ENCODE peak calls at places on chromosomes 16 and 17, in eight cellular contexts. B is GM23248, Z is PC-3, W is HCT116, A is neural progenitor cell, X is OCI-LY7, U is GM23338, Y is hepatocyte. F is an unnamed sample.
A peak's percentile ranks its signal among the peaks of the same experiment; 100 is the strongest.

GRCh38 chr16:85383836-85384825 is 229.0 kb upstream of the GSE1 start:
- DNase-seq in B (peak; percentile 63), Y (no peak), Z (no peak), A (no peak), X (no peak), U (no peak), W (no peak), F (no peak)

GRCh38 chr16:88784074-88784855 is 755 bp downstream of the PIEZO1 start:
- DNase-seq in A (peak; percentile 86), B (peak; percentile 93), X (peak; percentile 62), W (no peak), U (peak; percentile 83), Y (peak; percentile 89), Z (peak; percentile 57), F (peak; percentile 35)

GRCh38 chr16:53809088-53809951 is 105.4 kb downstream of the FTO start:
- DNase-seq in A (no peak), Y (no peak), X (no peak), Z (peak; percentile 75), W (no peak), B (peak; percentile 82), U (no peak), F (no peak)

GRCh38 chr17:75238684-75239191 is 22.7 kb downstream of the GGA3 start:
- DNase-seq in X (peak; percentile 89), U (peak; percentile 88), Z (peak; percentile 77), W (peak; percentile 59), Y (peak; percentile 79), A (peak; percentile 80), B (peak; percentile 81), F (peak; percentile 77)

GRCh38 chr16:25108054-25108453 is 3.5 kb upstream of the LCMT1 start:
- DNase-seq in A (no peak), Z (peak; percentile 29), U (peak; percentile 50), W (no peak), B (no peak), Y (no peak), X (peak; percentile 73), F (peak; percentile 40)

GRCh38 chr16:10835281-10835931 is 16.8 kb upstream of the TVP23A start:
- DNase-seq in B (no peak), Y (no peak), Z (no peak), X (no peak), W (no peak), U (no peak), A (no peak), F (no peak)

GRCh38 chr17:13735444-13735843 is 133.7 kb upstream of the HS3ST3A1 start:
- DNase-seq in A (peak; percentile 57), Z (peak; percentile 29), Y (no peak), U (peak; percentile 61), X (no peak), W (no peak), B (peak; percentile 59), F (no peak)

GRCh38 chr17:61294777-61295176 is 104.9 kb upstream of the TBX2 start:
- DNase-seq in Y (peak; percentile 60), X (no peak), W (peak; percentile 10), U (no peak), Z (peak; percentile 57), A (peak; percentile 30), B (peak; percentile 87), F (no peak)

GRCh38 chr17:42387663-42388380 is 420 bp downstream of the STAT3 start:
- DNase-seq in U (peak; percentile 78), B (peak; percentile 59), Y (peak; percentile 39), Z (no peak), W (no peak), X (peak; percentile 34), A (peak; percentile 68), F (peak; percentile 18)

GRCh38 chr16:21302454-21302853 is 24.4 kb upstream of the CRYM start:
- DNase-seq in Y (peak; percentile 25), U (peak; percentile 43), X (peak; percentile 15), Z (no peak), W (no peak), B (peak; percentile 21), A (peak; percentile 13), F (no peak)

GRCh38 chr17:50103252-50103651 is 8.1 kb downstream of the PDK2 start:
- DNase-seq in B (no peak), A (no peak), W (no peak), X (no peak), Y (no peak), U (no peak), Z (no peak), F (no peak)

DNA sequence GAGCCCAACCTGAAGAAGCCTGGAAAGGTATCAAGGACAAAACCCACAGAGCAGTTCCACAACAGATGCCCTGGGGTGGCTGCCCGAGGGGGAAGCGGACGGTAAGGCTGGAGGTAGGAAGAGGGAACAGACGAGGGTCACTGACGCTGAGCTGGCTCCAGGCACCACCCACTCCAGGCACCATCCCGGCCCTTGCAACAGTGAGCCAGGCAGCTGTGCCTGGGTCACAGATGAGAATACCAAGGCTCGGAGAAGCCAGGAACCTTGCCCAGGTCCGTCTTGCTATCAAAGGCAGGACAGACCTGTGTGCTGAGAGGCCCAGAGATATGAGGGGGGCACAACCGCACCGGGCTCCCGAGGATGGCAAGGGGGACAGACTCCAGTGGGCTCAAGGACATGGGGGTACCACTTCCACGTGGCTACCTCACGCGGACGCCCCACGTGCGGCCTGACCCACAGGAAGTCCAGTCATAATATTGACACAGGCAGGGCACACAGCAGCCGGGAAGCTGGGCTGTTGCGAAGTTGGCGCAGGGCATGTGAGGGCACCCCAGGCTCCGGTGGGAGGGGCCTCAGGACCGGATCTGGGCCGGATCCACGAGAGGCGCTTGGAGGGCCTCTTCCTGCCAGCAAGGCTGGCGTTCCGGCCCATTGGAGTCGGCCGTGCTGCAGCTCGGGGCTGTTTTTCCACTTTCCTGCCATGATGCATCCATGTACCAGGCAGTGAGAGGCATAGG is 29.9 kb downstream of the PEMT start:
- DNase-seq in W (no peak), X (no peak), A (no peak), Y (no peak), Z (peak; percentile 52), B (no peak), U (no peak), F (no peak)
- H4K20me1 ChIP-seq in W (no peaks in the 10 kb centered on the region), X (no peaks in the 10 kb centered on the region), A (peaks cover 3% of the 10 kb centered on the region), Y (no peaks in the 10 kb centered on the region), Z (no peaks in the 10 kb centered on the region), B (no peaks in the 10 kb centered on the region), U (no peaks in the 10 kb centered on the region), F (no peaks in the 10 kb centered on the region)

GRCh38 chr17:30363715-30364202 is 15.0 kb upstream of the CPD start:
- DNase-seq in B (peak; percentile 94), X (peak; percentile 68), W (no peak), A (no peak), Z (peak; percentile 83), Y (no peak), U (no peak), F (peak; percentile 72)

GRCh38 chr17:30358055-30358760 is 20.5 kb upstream of the CPD start:
- DNase-seq in Y (no peak), B (no peak), A (no peak), W (no peak), X (no peak), Z (no peak), U (no peak), F (no peak)

GRCh38 chr17:30360396-30360795 is 18.3 kb upstream of the CPD start:
- DNase-seq in B (no peak), W (no peak), X (no peak), Z (no peak), U (no peak), Y (no peak), A (no peak), F (no peak)

GRCh38 chr17:30357476-30357875 is 21.3 kb upstream of the CPD start:
- DNase-seq in Y (no peak), A (no peak), U (no peak), B (no peak), Z (no peak), X (no peak), W (no peak), F (no peak)

DNA sequence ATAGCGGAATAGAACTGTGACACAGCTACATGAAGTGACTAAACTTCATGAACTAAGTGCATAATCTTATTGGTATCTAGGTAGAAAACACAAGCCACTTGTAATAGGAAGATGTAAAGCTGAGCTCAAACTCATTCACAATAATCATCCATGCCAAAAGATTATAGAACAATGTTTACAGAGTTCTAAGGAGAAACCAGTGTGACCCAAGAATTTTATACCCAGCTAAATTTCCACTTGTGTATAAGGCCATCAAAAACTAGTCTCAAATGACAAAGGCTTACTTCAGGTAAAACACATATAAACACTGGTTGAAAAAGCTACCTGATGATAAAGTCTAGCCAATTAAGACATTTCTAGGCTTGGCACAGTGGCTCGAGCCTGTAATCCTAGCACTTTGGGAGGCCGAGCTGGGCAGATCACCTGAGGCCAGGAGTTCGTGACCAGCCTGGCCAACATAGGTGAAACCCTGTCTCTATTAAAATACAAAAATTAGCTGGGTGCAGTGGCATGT is 16.9 kb upstream of the CPD start:
- DNase-seq in X (peak; percentile 20), U (no peak), B (no peak), W (no peak), Z (no peak), A (no peak), Y (no peak), F (no peak)
- H3K4me1 ChIP-seq in X (peaks cover 15% of the 10 kb centered on the region), U (no peaks in the 10 kb centered on the region), B (peaks cover 13% of the 10 kb centered on the region), W (no peaks in the 10 kb centered on the region), Z (peaks cover 13% of the 10 kb centered on the region), A (no peaks in the 10 kb centered on the region), Y (peaks cover 8% of the 10 kb centered on the region), F (peaks cover 11% of the 10 kb centered on the region)

DNA sequence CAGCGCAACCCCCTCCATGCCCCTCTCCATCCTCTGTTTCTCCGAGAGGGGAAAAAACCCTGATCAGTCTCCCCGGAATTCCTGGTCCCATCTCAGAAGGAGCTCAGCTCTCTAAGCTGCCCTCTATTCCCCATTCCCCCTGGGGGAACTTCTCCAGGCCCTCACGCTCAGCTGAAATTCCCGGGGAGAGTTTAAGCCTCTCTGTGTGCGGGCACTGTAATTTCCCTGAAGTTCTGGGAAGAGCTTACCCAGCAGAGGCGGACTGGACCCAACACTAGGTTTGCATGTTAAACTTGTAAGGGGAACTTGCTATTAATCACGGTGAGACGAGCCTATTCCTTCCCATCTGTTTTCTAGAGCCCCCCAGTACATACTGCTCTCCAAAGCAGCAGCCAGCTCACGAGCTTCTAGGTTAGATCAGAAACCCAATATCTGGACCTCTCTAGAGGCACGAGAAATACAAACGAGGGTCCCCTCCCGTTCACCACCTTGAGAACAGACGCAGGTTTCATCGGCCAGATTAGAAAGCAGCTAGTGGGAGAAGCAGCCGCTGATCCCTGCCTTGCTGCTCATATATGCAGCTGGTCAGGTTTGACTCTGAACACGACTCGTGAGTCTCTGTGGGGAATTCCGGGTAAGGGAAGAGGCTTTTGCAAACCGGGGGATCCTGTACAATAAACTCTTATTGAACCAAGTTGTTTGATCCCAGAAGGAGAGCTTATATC is 1.4 kb downstream of the VAT1L start:
- DNase-seq in Z (no peak), B (peak; percentile 15), U (peak; percentile 25), W (no peak), X (no peak), A (peak; percentile 51), Y (no peak), F (no peak)
- TF ChIP-seq EZH2phosphoT487 in Z (no peak), B (no peak), U (no peak), W (no peak), X (no peak), A (no peak), Y (no peak), F (no peak)

DNA sequence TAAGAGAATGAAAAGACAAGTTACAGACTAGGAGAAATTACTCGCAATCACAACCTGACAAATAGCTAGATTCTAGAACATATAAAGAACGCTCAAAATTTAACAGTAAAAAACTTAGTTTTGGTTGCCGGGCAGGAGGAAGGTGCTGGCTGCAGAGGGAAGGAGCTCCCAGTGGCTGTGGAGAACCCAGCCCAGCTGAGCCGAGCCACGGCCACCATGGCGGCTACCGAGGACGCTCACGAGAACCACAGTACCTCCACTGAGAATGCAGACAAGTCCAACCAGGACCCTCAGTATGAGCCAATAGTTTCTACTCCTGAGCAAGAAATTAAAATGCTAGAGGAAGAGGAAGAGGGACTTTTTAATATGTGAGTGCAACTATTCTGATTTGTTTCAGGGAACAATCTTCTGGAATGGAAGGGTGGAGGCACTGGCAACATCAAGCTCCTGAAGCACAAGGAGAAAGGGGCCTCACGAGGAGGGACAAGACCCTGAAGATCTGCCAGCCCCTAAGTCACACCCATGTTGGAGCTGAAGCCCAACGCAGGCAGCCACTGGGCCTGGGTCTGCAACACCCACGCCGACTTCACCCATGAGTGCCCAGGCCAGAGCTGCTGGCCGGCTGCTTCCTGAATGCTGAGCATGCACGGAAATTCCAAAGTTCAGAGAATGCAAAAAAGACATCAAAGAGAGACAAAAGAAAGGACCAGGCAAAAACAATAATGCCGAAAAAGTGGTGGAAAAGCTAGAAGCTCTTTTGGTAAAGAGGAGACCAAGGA is 55.0 kb downstream of the DNAH17 start:
- DNase-seq in Y (no peak), A (no peak), B (no peak), W (no peak), X (no peak), Z (no peak), U (no peak), F (no peak)
- H4K20me1 ChIP-seq in Y (no peaks in the 10 kb centered on the region), A (no peaks in the 10 kb centered on the region), B (no peaks in the 10 kb centered on the region), W (no peaks in the 10 kb centered on the region), X (no peaks in the 10 kb centered on the region), Z (no peaks in the 10 kb centered on the region), U (no peaks in the 10 kb centered on the region), F (no peaks in the 10 kb centered on the region)